ENCODE peak calls at places on chromosome 1, in ten cellular contexts. A is spleen, Q is GM12892, L is GM23338, N is GM12891, F is HL-60, K is prostate gland, Z is upper lobe of left lung, W is vagina, Y is esophagus muscularis mucosa. M is an unnamed sample.

GRCh38 chr1:203572134-203572625 is 54.5 kb upstream of the ATP2B4 start:
- DNase-seq in K (no peak), Y (no peak), Z (no peak), F (no peak), N (no peak), Q (no peak), W (no peak), A (no peak), L (peak; percentile 91), M (no peak)

GRCh38 chr1:178388398-178389161 is 108.2 kb downstream of the CLEC20A start:
- DNase-seq in N (no peak), W (no peak), F (no peak), A (no peak), Y (no peak), Q (no peak), K (no peak), L (no peak), Z (no peak), M (no peak)

GRCh38 chr1:52141513-52142219 is at the start of gene ZFYVE9:
- DNase-seq in Y (no peak), N (peak; percentile 56), L (peak; percentile 89), Z (peak; percentile 78), K (peak; percentile 59), A (peak; percentile 94), F (peak; percentile 67), Q (peak; percentile 58), W (no peak), M (no peak)

GRCh38 chr1:53321366-53321765 is 6.5 kb downstream of the LRP8 start:
- DNase-seq in F (no peak), K (no peak), A (peak; percentile 58), L (peak; percentile 82), Y (no peak), Z (no peak), W (no peak), Q (no peak), N (no peak), M (no peak)

GRCh38 chr1:50415235-50416149 is 7.8 kb downstream of the DMRTA2 start:
- DNase-seq in N (no peak), L (peak; percentile 52), K (no peak), Z (no peak), F (no peak), A (no peak), Q (no peak), W (no peak), Y (no peak), M (no peak)

GRCh38 chr1:192758492-192758891 is 50.3 kb upstream of the RGS2 start:
- DNase-seq in L (no peak), Y (no peak), W (no peak), N (no peak), Z (no peak), F (no peak), K (no peak), Q (no peak), A (no peak), M (no peak)

GRCh38 chr1:216183007-216183406 is 240.2 kb downstream of the USH2A start:
- DNase-seq in Y (no peak), Z (no peak), A (no peak), F (no peak), L (peak; percentile 84), Q (no peak), W (no peak), N (no peak), K (no peak), M (no peak)

GRCh38 chr1:18653922-18654321 is 23.3 kb downstream of the PAX7 start:
- DNase-seq in Y (no peak), N (no peak), F (no peak), A (no peak), K (no peak), Z (no peak), W (no peak), Q (no peak), L (peak; percentile 43), M (no peak)

GRCh38 chr1:153912349-153912748 is 10.4 kb downstream of the GATAD2B start:
- DNase-seq in N (no peak), Y (no peak), A (no peak), Q (no peak), L (no peak), W (no peak), Z (no peak), K (no peak), F (no peak), M (no peak)

GRCh38 chr1:153907134-153907533 is 15.6 kb downstream of the GATAD2B start:
- DNase-seq in A (no peak), W (no peak), K (no peak), Q (no peak), L (no peak), F (no peak), Y (no peak), Z (no peak), N (no peak), M (no peak)

GRCh38 chr1:153906396-153906795 is 16.4 kb downstream of the GATAD2B start:
- DNase-seq in F (no peak), Y (no peak), Z (no peak), Q (no peak), N (no peak), L (no peak), K (no peak), W (no peak), A (no peak), M (no peak)

GRCh38 chr1:153903841-153904455 is 18.8 kb downstream of the GATAD2B start:
- DNase-seq in Q (no peak), Z (no peak), F (no peak), N (no peak), W (no peak), K (no peak), L (no peak), A (no peak), Y (no peak), M (no peak)

GRCh38 chr1:153908071-153908470 is 14.7 kb downstream of the GATAD2B start:
- DNase-seq in N (no peak), Q (no peak), K (no peak), A (no peak), Z (no peak), W (no peak), F (no peak), L (no peak), Y (no peak), M (no peak)
- TF ChIP-seq POLR2AphosphoS5 in N (no peak), Q (no peak), K (no peak), A (no peak), Z (no peak), W (no peak), F (no peak), L (no peak), Y (no peak), M (no peak)

GRCh38 chr1:59509341-59509869 is 212.5 kb downstream of the FGGY start:
- DNase-seq in Z (no peak), Y (no peak), F (no peak), K (no peak), Q (no peak), N (no peak), A (no peak), W (no peak), L (no peak), M (no peak)

GRCh38 chr1:59510249-59510648 is 213.4 kb downstream of the FGGY start:
- DNase-seq in K (no peak), Q (no peak), N (no peak), F (no peak), W (no peak), L (no peak), Y (no peak), A (no peak), Z (no peak), M (no peak)

GRCh38 chr1:59514061-59514909 is 217.4 kb downstream of the FGGY start:
- DNase-seq in Y (no peak), A (no peak), F (no peak), N (no peak), Q (no peak), K (no peak), L (no peak), W (no peak), Z (no peak), M (no peak)

GRCh38 chr1:59512702-59513101 is 215.8 kb downstream of the FGGY start:
- DNase-seq in K (no peak), F (no peak), L (no peak), W (no peak), Z (no peak), A (no peak), N (no peak), Q (no peak), Y (no peak), M (no peak)

GRCh38 chr1:59511476-59512465 is 214.9 kb downstream of the FGGY start:
- DNase-seq in F (no peak), N (no peak), Z (no peak), K (no peak), W (no peak), A (no peak), Y (no peak), Q (no peak), L (no peak), M (no peak)
- TF ChIP-seq POLR2AphosphoS5 in F (no peak), N (no peak), Z (no peak), K (peak; percentile 15), W (no peak), A (no peak), Y (no peak), Q (no peak), L (no peak), M (no peak)

GRCh38 chr1:209456878-209457277 is 126.6 kb upstream of the CAMK1G start:
- DNase-seq in N (no peak), Z (peak; percentile 71), W (no peak), A (no peak), L (no peak), Q (no peak), Y (no peak), F (no peak), K (no peak), M (no peak)

GRCh38 chr1:209455133-209455532 is 128.4 kb upstream of the CAMK1G start:
- DNase-seq in L (no peak), K (no peak), Z (no peak), A (no peak), Y (no peak), N (no peak), W (no peak), F (no peak), Q (no peak), M (no peak)

GRCh38 chr1:209454340-209455014 is 129.0 kb upstream of the CAMK1G start:
- DNase-seq in N (no peak), L (no peak), W (no peak), Z (no peak), Y (no peak), Q (no peak), A (no peak), K (no peak), F (no peak), M (no peak)

GRCh38 chr1:209455666-209456065 is 127.8 kb upstream of the CAMK1G start:
- DNase-seq in F (no peak), N (no peak), Q (no peak), Y (no peak), W (no peak), L (no peak), Z (no peak), A (no peak), K (no peak), M (no peak)

DNA sequence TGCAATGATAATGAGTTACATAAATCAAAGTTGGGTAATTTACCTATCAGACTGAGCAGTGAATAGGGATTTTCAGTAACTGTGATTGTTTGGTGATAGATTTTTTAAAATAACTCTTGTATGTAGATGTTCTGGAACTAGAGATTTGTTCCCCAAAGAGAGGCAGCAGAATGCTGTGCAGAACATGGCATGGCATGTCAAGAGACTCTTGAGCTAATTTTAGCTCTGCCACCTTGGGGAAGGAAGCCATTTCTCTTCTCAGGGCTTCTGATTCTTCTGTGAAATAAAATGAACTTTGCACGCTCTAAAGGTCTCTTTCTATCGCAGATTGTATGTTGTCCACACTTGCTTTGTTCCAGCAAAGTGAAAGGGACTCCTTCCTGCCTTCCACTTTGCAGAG is 125.9 kb upstream of the CAMK1G start:
- DNase-seq in F (no peak), Z (no peak), Q (no peak), K (no peak), L (no peak), A (no peak), Y (no peak), W (no peak), N (no peak), M (no peak)
- TF ChIP-seq POLR2AphosphoS5 in F (no peak), Z (no peak), Q (no peak), K (no peak), L (no peak), A (no peak), Y (no peak), W (no peak), N (no peak), M (no peak)

GRCh38 chr1:11030865-11031264 is 16.2 kb downstream of the MASP2 start:
- DNase-seq in L (no peak), Y (no peak), F (no peak), K (no peak), Z (no peak), A (no peak), Q (no peak), N (no peak), W (no peak), M (no peak)
- TF ChIP-seq POLR2AphosphoS5 in L (no peak), Y (no peak), F (no peak), K (no peak), Z (no peak), A (no peak), Q (peak; percentile 76), N (no peak), W (no peak), M (peak; percentile 21)

M was measured in SK-N-MC.